ENCODE peak calls at places on chromosomes 5 and 9, in nine cellular contexts. M, V, E, I, C, B, R, J and T are unnamed samples. For H3K4me1, the result is how much of the 10 kb centered on the place peaks cover.

GRCh38 chr5:115237066-115237465 is 25.6 kb downstream of the PGGT1B start:
- DNase-seq in I (no peak), V (no peak), J (no peak), M (no peak), C (no peak), E (no peak), R (no peak), B (no peak), T (no peak)

GRCh38 chr9:77488439-77489126 is 159.5 kb downstream of the GNA14 start:
- DNase-seq in E (no peak), R (no peak), M (no peak), B (peak), I (no peak), C (no peak), J (peak), V (peak), T (no peak)

GRCh38 chr9:5402217-5402616 is 35.5 kb downstream of the PLGRKT start:
- DNase-seq in B (no peak), V (peak), J (peak), R (no peak), E (no peak), M (no peak), C (no peak), I (no peak), T (no peak)

GRCh38 chr9:137670391-137671195 is 51.8 kb downstream of the EHMT1 start:
- DNase-seq in R (no peak), V (peak), J (peak), I (peak), E (peak), B (no peak), M (peak), C (peak), T (no peak)

GRCh38 chr9:92736816-92737606 is 27.6 kb downstream of the BICD2 start:
- DNase-seq in I (peak), C (peak), E (no peak), R (peak), J (no peak), B (peak), V (no peak), M (no peak), T (no peak)

GRCh38 chr9:19379283-19379682 is 753 bp downstream of the RPS6 start:
- DNase-seq in I (no peak), B (no peak), C (no peak), E (no peak), R (no peak), J (peak), V (no peak), M (no peak), T (no peak)

GRCh38 chr5:170429014-170429413 is 39.8 kb upstream of the KCNMB1 start:
- DNase-seq in R (peak), V (peak), J (peak), M (no peak), E (no peak), B (no peak), I (no peak), C (no peak), T (no peak)

GRCh38 chr9:102035929-102036328 is 297.5 kb upstream of the GRIN3A start:
- DNase-seq in I (no peak), J (no peak), B (no peak), C (no peak), R (no peak), E (no peak), V (no peak), M (no peak), T (no peak)

GRCh38 chr9:77374266-77374665 is 196.9 kb downstream of the VPS13A start:
- DNase-seq in B (peak), E (no peak), M (no peak), V (no peak), R (peak), C (no peak), J (no peak), I (no peak), T (no peak)

GRCh38 chr9:127539259-127539981 is 72.7 kb upstream of the STXBP1 start:
- DNase-seq in I (no peak), C (peak), E (no peak), B (peak), V (no peak), J (no peak), R (peak), M (no peak), T (no peak)

GRCh38 chr5:172417983-172418630 is 36.2 kb downstream of the SH3PXD2B start:
- DNase-seq in I (peak), B (peak), E (peak), C (peak), M (peak), J (no peak), R (peak), V (no peak), T (peak)

GRCh38 chr9:32344551-32345182 is 39.8 kb upstream of the ACO1 start:
- DNase-seq in V (peak), R (no peak), C (no peak), E (no peak), M (no peak), I (no peak), J (peak), B (peak), T (no peak)

GRCh38 chr5:129101794-129102193 is 7.2 kb downstream of the ISOC1 start:
- DNase-seq in M (no peak), I (no peak), E (no peak), C (no peak), R (no peak), J (no peak), B (no peak), V (no peak), T (no peak)
- H3K4me1 ChIP-seq in M (under half), I (under half), E (under half), C (under half), R (under half), J (under half), B (under half), V (under half), T (under half)

DNA sequence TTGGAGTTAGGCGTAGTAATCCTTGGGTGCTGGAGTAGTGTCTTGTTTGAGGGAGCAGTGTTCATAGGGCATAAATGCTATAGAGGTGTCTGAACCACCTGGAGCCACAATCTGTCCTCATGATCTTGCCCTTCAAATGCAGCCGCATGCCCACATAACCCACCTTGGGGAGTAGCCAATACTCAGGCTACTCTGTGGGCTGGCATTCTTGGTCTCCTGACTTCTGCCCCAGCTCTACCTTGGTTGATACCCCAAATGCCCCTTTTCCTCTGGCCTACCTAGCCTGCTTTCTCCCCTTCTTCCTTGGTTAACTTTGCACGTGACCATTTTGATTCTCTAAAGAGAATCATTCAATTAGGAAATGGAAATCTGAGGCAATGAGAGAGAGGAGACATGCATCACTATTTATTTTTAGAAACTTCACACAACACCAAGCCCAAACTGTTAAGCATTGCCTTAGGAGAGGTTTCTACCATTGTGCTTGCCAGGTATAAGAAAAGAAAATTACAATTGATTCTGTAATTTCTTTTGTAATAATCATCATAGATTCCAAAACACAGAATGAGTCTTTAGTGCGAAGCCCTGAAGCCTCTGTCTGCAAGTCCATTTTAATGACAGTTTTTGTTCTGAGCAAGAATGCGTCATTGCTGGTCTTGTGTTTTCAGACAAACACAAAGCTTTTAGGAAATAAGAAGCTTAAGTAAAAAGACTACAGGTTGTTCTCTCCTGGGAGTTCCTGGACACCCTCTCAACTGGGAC is 135.2 kb downstream of the C9orf152 start:
- DNase-seq in R (peak), V (no peak), C (no peak), B (no peak), M (no peak), I (no peak), E (no peak), J (peak), T (no peak)
- H3K4me1 ChIP-seq in R (under half), V (under half), C (under half), B (under half), M (under half), I (under half), E (under half), J (under half), T (under half)

GRCh38 chr5:157543825-157544622 is 31.6 kb downstream of the ADAM19 start:
- DNase-seq in C (no peak), B (peak), E (no peak), M (no peak), R (peak), J (no peak), V (no peak), I (no peak), T (no peak)
- H3K4me1 ChIP-seq in C (under half), B (half or more), E (under half), M (under half), R (half or more), J (under half), V (under half), I (half or more), T (under half)

DNA sequence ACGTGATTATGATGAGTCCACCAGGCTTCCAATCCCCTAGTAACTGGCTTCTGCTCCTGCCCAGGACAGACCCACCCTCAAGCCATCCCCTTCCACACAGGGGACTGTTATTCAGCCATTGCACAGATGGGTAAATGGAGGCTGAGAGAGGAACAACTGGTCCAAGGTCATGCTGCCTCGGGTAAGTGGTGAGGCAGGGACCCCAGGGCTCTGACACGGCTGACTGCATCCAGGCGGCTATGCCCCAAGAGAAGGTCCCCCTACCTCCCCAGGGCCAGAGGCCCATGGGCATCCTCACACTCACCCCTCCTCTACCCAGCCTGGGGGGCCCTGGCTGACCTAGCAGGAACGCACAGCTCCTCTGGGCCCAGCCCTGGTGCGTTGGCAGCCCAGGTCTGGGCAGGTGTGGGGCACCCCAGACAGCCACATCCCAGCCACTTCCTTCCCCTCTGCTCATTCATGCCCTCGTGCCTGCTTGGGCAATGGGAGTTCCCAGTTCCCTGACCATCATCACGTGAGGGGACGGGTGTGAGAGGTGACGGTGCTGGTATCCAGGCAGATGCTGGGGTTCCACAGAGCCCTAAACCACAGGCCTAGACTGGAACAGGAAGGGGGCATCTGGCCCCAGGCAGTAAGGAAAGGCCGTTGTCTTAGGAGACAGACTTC is 8.5 kb downstream of the RALGDS start:
- DNase-seq in J (no peak), V (no peak), M (peak), R (no peak), E (peak), B (no peak), C (peak), I (peak), T (no peak)
- H3K4me1 ChIP-seq in J (under half), V (under half), M (half or more), R (under half), E (under half), B (under half), C (under half), I (under half), T (half or more)